ENCODE peak calls at places on chromosomes 7 and 10, in eight cellular contexts. E is breast epithelium; A is neuronal stem cell; R is esophagus squamous epithelium; Q is RWPE2; G is CD8-positive, alpha-beta memory T cell; C is adrenal gland; N is CD4-positive, CD25-positive, alpha-beta regulatory T cell. P is an unnamed sample. For H3K9me3, the result is how much of the 10 kb centered on the place peaks cover.

GRCh38 chr7:150428671-150429451 is 21.6 kb upstream of the GIMAP8 start:
- DNase-seq in E (peak), A (no peak), R (no peak), Q (no peak), G (no peak), C (peak), N (no peak), P (no peak)

GRCh38 chr7:130290745-130291144 is 2.2 kb upstream of the CPA4 start:
- DNase-seq in E (no peak), A (no peak), R (no peak), Q (no peak), G (no peak), C (no peak), N (no peak), P (no peak)

GRCh38 chr10:29140151-29140550 is 148.7 kb upstream of the LYZL1 start:
- DNase-seq in E (no peak), A (no peak), R (no peak), Q (no peak), G (no peak), C (no peak), N (no peak), P (no peak)

GRCh38 chr7:119197872-119198527 is 973.5 kb downstream of the ANKRD7 start:
- DNase-seq in E (no peak), A (peak), R (no peak), Q (no peak), G (no peak), C (peak), N (no peak), P (no peak)

GRCh38 chr10:35613597-35614226 is 8.6 kb downstream of the GJD4 start:
- DNase-seq in E (no peak), A (no peak), R (no peak), Q (no peak), G (no peak), C (no peak), N (no peak), P (no peak)

GRCh38 chr7:141455686-141456085 is 95.5 kb upstream of the AGK start:
- DNase-seq in E (no peak), A (no peak), R (no peak), Q (no peak), G (no peak), C (no peak), N (no peak), P (no peak)

GRCh38 chr7:7176421-7177043 is 5.8 kb upstream of the C1GALT1 start:
- DNase-seq in E (no peak), A (peak), R (no peak), Q (no peak), G (no peak), C (peak), N (no peak), P (no peak)

GRCh38 chr10:72244573-72245038 is 28.5 kb upstream of the ASCC1 start:
- DNase-seq in E (no peak), A (no peak), R (no peak), Q (no peak), G (no peak), C (no peak), N (no peak), P (no peak)

GRCh38 chr7:29288534-29289091 is 94.0 kb downstream of the CHN2 start:
- DNase-seq in E (no peak), A (peak), R (no peak), Q (no peak), G (no peak), C (no peak), N (no peak), P (no peak)

GRCh38 chr7:85186521-85187241 is at the start of gene SEMA3D:
- DNase-seq in E (peak), A (peak), R (no peak), Q (peak), G (no peak), C (peak), N (no peak), P (peak)

GRCh38 chr7:114086906-114087651 is 168.3 kb upstream of the PPP1R3A start:
- DNase-seq in E (no peak), A (peak), R (no peak), Q (no peak), G (no peak), C (peak), N (no peak), P (peak)

GRCh38 chr7:151891182-151891581 is 14.3 kb upstream of the PRKAG2 start:
- DNase-seq in E (no peak), A (no peak), R (no peak), Q (no peak), G (no peak), C (no peak), N (no peak), P (no peak)

GRCh38 chr7:100503350-100503735 is 19.6 kb downstream of the NYAP1 start:
- DNase-seq in E (no peak), A (no peak), R (no peak), Q (no peak), G (no peak), C (no peak), N (no peak), P (no peak)

GRCh38 chr7:100571829-100572116 is 1.9 kb downstream of the SAP25 start:
- DNase-seq in E (no peak), A (no peak), R (no peak), Q (no peak), G (no peak), C (peak), N (no peak), P (no peak)

GRCh38 chr7:66443946-66444345 is 184.7 kb upstream of the KCTD7 start:
- DNase-seq in E (no peak), A (no peak), R (no peak), Q (no peak), G (no peak), C (no peak), N (no peak), P (no peak)

GRCh38 chr7:40175725-40176510 is 41.1 kb downstream of the SUGCT start:
- DNase-seq in E (no peak), A (no peak), R (no peak), Q (no peak), G (no peak), C (no peak), N (no peak), P (no peak)

GRCh38 chr10:132096223-132096622 is 30.5 kb downstream of the JAKMIP3 start:
- DNase-seq in E (no peak), A (no peak), R (no peak), Q (no peak), G (no peak), C (peak), N (no peak), P (no peak)

GRCh38 chr10:74923556-74923955 is 97.2 kb downstream of the KAT6B start:
- DNase-seq in E (no peak), A (no peak), R (no peak), Q (no peak), G (no peak), C (no peak), N (no peak), P (peak)

GRCh38 chr10:119205926-119206602 is 1.3 kb upstream of the GRK5 start:
- DNase-seq in E (peak), A (no peak), R (no peak), Q (no peak), G (no peak), C (peak), N (no peak), P (peak)

GRCh38 chr7:120407015-120407414 is 134.0 kb downstream of the KCND2 start:
- DNase-seq in E (no peak), A (no peak), R (no peak), Q (no peak), G (no peak), C (no peak), N (no peak), P (no peak)

DNA sequence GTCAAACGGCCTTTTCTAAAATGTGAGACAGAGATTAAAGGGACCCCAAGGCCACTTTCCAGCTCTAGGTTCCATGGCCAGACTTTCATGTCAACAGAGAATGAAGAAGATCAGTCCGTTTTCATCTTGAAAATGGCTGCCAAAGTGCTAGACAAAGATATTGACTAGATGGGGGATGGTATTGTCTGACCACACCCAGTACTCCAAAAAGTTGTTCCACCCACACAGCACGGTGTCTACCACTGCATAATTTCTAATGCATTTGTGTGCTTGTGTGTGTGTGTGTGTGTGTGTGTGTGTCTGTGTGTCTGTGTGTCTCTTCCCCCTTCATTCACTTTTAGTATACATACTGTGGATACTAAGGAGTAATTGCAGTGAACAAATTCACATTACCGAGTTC is 1.3 kb downstream of the COL1A2 start:
- DNase-seq in E (no peak), A (no peak), R (no peak), Q (no peak), G (no peak), C (no peak), N (no peak), P (no peak)
- H3K27ac ChIP-seq in E (peak), A (no peak), R (peak), Q (no peak), G (no peak), C (peak), N (no peak), P (peak)

GRCh38 chr7:64630496-64630895 is 35.4 kb upstream of the ZNF107 start:
- DNase-seq in E (no peak), A (no peak), R (no peak), Q (no peak), G (no peak), C (no peak), N (no peak), P (no peak)
- H3K9me3 ChIP-seq in E (under half), A (half or more), R (under half), Q (under half), G (under half), C (under half), N (under half), P (under half)

DNA sequence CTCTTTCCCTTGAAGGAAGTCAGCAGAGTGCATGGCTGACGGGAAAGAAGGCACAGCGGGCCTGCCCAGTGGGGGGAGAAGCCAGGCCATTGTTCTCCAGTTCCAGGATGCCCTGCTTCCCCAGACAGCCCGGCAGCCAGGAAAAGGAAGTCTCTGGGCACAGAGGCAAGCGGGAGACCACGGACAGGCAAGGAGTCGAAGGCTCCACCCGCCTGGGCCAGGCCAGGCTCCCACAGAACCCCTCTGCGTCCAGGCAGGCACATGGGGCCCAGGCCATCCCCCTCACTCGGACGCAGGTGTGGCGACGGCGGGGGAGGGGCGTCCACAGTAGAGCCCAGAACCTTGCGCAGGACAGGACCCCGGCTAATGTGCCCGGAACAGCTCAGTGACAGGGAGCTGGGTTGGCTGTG is 8.7 kb downstream of the GPR146 start:
- DNase-seq in E (no peak), A (no peak), R (no peak), Q (no peak), G (no peak), C (peak), N (no peak), P (no peak)
- H3K27ac ChIP-seq in E (peak), A (no peak), R (peak), Q (no peak), G (no peak), C (peak), N (no peak), P (peak)

DNA sequence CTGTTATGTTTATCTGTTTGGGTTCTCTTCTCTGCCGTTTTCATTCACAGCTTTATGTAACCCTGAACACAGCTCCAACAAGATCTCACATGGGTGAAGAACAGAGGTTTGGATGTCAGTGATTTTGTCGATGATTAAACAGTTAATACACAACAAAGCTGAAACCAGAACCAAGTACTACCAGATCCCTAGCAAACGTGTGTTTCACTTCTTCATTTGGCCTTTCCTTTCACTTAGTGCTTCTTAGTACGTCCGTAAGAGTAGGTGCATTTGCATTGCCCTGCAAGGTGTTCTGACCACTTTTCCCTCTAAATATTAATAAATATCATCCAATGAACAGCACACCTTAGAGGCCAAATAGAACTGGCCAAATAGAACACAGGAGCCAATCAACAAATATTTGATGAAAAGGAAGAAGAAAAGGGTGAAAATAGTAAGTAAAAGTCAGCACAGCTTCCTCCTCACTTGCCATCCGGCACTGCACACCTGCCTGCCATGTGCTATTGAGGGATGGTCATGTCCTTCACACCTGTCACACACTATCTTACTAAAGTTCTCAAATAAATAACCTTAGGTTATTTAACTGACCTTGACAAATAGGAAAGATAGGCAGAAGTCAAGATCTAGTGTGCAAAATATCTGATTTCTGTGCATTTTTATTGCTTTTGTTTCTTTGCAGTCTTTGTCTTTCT is 252.6 kb upstream of the ANKRD30A start:
- DNase-seq in E (no peak), A (no peak), R (no peak), Q (no peak), G (no peak), C (no peak), N (no peak), P (no peak)
- H3K9me3 ChIP-seq in E (under half), A (under half), R (under half), Q (under half), G (under half), C (under half), N (under half), P (under half)